ENCODE peak calls at places on chromosomes 6 and 20, in seven cellular contexts. One of them, this sample, is unnamed.

GRCh38 chr20:19451591-19452295 is 239.3 kb downstream of the SLC24A3 start:
- DNase-seq in OCI-LY7: no peak
- DNase-seq in neural progenitor cell: no peak
- DNase-seq in HCT116: no peak
- DNase-seq in GM23338: no peak
- DNase-seq in PC-3: no peak
- DNase-seq in SK-N-SH: no peak
- DNase-seq in this sample: no peak

GRCh38 chr20:58603656-58604184 is 47.4 kb upstream of the STX16 start:
- DNase-seq in neural progenitor cell: no peak
- DNase-seq in PC-3: no peak
- DNase-seq in OCI-LY7: no peak
- DNase-seq in SK-N-SH: no peak
- DNase-seq in GM23338: no peak
- DNase-seq in HCT116: no peak
- DNase-seq in this sample: no peak

GRCh38 chr20:3447321-3447720 is 23.5 kb upstream of the ATRN start:
- DNase-seq in SK-N-SH: no peak
- DNase-seq in neural progenitor cell: no peak
- DNase-seq in OCI-LY7: no peak
- DNase-seq in GM23338: no peak
- DNase-seq in PC-3: no peak
- DNase-seq in HCT116: no peak
- DNase-seq in this sample: no peak

GRCh38 chr6:132190815-132191175 is 210.5 kb downstream of the MOXD1 start:
- DNase-seq in HCT116: no peak
- DNase-seq in neural progenitor cell: no peak
- DNase-seq in SK-N-SH: no peak
- DNase-seq in GM23338: no peak
- DNase-seq in PC-3: no peak
- DNase-seq in OCI-LY7: no peak
- DNase-seq in this sample: no peak

GRCh38 chr20:51860015-51860882 is 57.9 kb upstream of the SALL4 start:
- DNase-seq in HCT116: no peak
- DNase-seq in PC-3: peak; percentile 84
- DNase-seq in GM23338: no peak
- DNase-seq in neural progenitor cell: no peak
- DNase-seq in SK-N-SH: no peak
- DNase-seq in OCI-LY7: no peak
- DNase-seq in this sample: no peak

GRCh38 chr6:141580988-141581387 is 551.7 kb upstream of the GJE1 start:
- DNase-seq in GM23338: no peak
- DNase-seq in neural progenitor cell: no peak
- DNase-seq in HCT116: no peak
- DNase-seq in PC-3: peak; percentile 33
- DNase-seq in OCI-LY7: no peak
- DNase-seq in SK-N-SH: no peak
- DNase-seq in this sample: no peak

GRCh38 chr6:167238169-167238693 is 52.9 kb upstream of the UNC93A start:
- DNase-seq in neural progenitor cell: no peak
- DNase-seq in PC-3: no peak
- DNase-seq in SK-N-SH: no peak
- DNase-seq in HCT116: no peak
- DNase-seq in GM23338: peak; percentile 58
- DNase-seq in OCI-LY7: no peak
- DNase-seq in this sample: peak; percentile 9

GRCh38 chr20:21820045-21820444 is 114.6 kb downstream of the PAX1 start:
- DNase-seq in GM23338: no peak
- DNase-seq in SK-N-SH: no peak
- DNase-seq in PC-3: no peak
- DNase-seq in OCI-LY7: no peak
- DNase-seq in neural progenitor cell: no peak
- DNase-seq in HCT116: no peak
- DNase-seq in this sample: no peak

GRCh38 chr6:150866147-150867073 is 908 bp downstream of the MTHFD1L start:
- DNase-seq in SK-N-SH: peak; percentile 97
- DNase-seq in GM23338: peak; percentile 93
- DNase-seq in neural progenitor cell: peak; percentile 95
- DNase-seq in HCT116: peak; percentile 58
- DNase-seq in OCI-LY7: peak; percentile 90
- DNase-seq in PC-3: peak; percentile 80
- DNase-seq in this sample: peak; percentile 50

GRCh38 chr6:72826033-72826432 is 204.2 kb downstream of the KCNQ5 start:
- DNase-seq in neural progenitor cell: no peak
- DNase-seq in GM23338: no peak
- DNase-seq in PC-3: peak; percentile 68
- DNase-seq in SK-N-SH: no peak
- DNase-seq in OCI-LY7: no peak
- DNase-seq in HCT116: no peak
- DNase-seq in this sample: no peak

GRCh38 chr6:168060521-168060931 is 18.5 kb downstream of the FRMD1 start:
- DNase-seq in OCI-LY7: no peak
- DNase-seq in PC-3: peak; percentile 28
- DNase-seq in neural progenitor cell: peak; percentile 79
- DNase-seq in SK-N-SH: peak; percentile 87
- DNase-seq in HCT116: no peak
- DNase-seq in GM23338: peak; percentile 64
- DNase-seq in this sample: no peak

GRCh38 chr20:33351696-33352095 is 49.6 kb downstream of the CDK5RAP1 start:
- DNase-seq in SK-N-SH: no peak
- DNase-seq in PC-3: no peak
- DNase-seq in HCT116: no peak
- DNase-seq in neural progenitor cell: no peak
- DNase-seq in OCI-LY7: no peak
- DNase-seq in GM23338: peak; percentile 16
- DNase-seq in this sample: no peak

GRCh38 chr6:130457605-130458004 is 91.8 kb downstream of the TMEM200A start:
- DNase-seq in OCI-LY7: no peak
- DNase-seq in SK-N-SH: no peak
- DNase-seq in HCT116: no peak
- DNase-seq in neural progenitor cell: no peak
- DNase-seq in PC-3: no peak
- DNase-seq in GM23338: peak; percentile 13
- DNase-seq in this sample: no peak

GRCh38 chr20:24160563-24161355 is 172.2 kb upstream of the GGTLC1 start:
- DNase-seq in OCI-LY7: peak; percentile 10
- DNase-seq in HCT116: no peak
- DNase-seq in SK-N-SH: peak; percentile 59
- DNase-seq in GM23338: peak; percentile 65
- DNase-seq in neural progenitor cell: peak; percentile 69
- DNase-seq in PC-3: peak; percentile 71
- DNase-seq in this sample: peak; percentile 20

GRCh38 chr6:44329858-44330257 is 12.6 kb upstream of the SPATS1 start:
- DNase-seq in HCT116: no peak
- DNase-seq in SK-N-SH: no peak
- DNase-seq in neural progenitor cell: no peak
- DNase-seq in PC-3: no peak
- DNase-seq in OCI-LY7: no peak
- DNase-seq in GM23338: no peak
- DNase-seq in this sample: no peak

GRCh38 chr6:146985111-146985510 is 219.1 kb upstream of the STXBP5 start:
- DNase-seq in OCI-LY7: no peak
- DNase-seq in SK-N-SH: no peak
- DNase-seq in GM23338: peak; percentile 14
- DNase-seq in HCT116: no peak
- DNase-seq in neural progenitor cell: peak; percentile 11
- DNase-seq in PC-3: peak; percentile 64
- DNase-seq in this sample: no peak

GRCh38 chr6:20325641-20326421 is 75.8 kb upstream of the E2F3 start:
- DNase-seq in SK-N-SH: no peak
- DNase-seq in neural progenitor cell: no peak
- DNase-seq in PC-3: no peak
- DNase-seq in HCT116: no peak
- DNase-seq in GM23338: no peak
- DNase-seq in OCI-LY7: no peak
- DNase-seq in this sample: no peak

DNA sequence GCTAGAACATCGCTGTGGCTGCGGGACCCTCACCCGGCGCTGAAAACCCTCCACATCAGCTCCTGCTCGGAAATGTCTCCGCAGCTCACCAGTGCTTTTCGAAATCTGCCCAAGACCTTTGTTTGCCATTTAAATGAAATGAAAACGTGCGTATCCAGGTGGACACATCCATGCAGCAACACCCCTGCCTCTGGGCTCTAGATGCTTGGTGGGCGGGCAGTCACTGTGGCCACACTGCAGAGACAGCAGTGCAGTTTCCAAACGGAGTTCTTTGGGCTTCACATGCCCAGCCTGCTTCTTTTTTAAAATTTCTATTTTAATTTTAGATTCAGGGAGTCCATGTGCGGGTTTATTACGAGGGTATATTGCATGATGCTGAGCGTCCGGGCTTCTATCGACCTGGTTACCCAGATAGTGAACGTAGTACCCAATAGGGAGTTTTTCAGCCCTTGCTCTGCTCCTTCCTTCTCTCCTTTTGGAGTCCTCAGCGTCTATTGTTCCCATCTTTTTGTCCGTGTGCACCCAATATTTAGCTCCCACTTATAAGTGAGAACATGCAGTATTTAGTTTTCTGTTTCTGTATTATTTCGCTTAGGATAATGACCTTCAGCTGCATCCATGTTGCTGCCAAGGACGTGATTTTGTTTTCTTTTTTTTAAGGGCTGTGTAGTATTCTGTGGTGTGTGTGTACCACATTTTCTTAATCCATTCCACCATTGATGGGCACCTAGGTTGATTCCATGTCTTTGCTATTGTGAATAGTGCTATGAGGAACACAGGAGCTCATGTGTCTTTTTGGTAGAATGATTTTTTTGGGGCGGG is 4.8 kb upstream of the TUBB2B start:
- DNase-seq in SK-N-SH: no peak
- DNase-seq in PC-3: no peak
- DNase-seq in HCT116: no peak
- DNase-seq in OCI-LY7: no peak
- DNase-seq in GM23338: peak; percentile 46
- DNase-seq in neural progenitor cell: peak; percentile 45
- DNase-seq in this sample: no peak
- H3K4me2 ChIP-seq in SK-N-SH: peak overlapping the region; percentile 94
- H3K4me2 ChIP-seq in PC-3: peak overlapping the region; percentile 91
- H3K4me2 ChIP-seq in HCT116: no peak overlapping the region
- H3K4me2 ChIP-seq in OCI-LY7: no peak overlapping the region
- H3K4me2 ChIP-seq in GM23338: peak overlapping the region; percentile 96
- H3K4me2 ChIP-seq in neural progenitor cell: peak overlapping the region; percentile 87
- H3K4me2 ChIP-seq in this sample: no peak overlapping the region

DNA sequence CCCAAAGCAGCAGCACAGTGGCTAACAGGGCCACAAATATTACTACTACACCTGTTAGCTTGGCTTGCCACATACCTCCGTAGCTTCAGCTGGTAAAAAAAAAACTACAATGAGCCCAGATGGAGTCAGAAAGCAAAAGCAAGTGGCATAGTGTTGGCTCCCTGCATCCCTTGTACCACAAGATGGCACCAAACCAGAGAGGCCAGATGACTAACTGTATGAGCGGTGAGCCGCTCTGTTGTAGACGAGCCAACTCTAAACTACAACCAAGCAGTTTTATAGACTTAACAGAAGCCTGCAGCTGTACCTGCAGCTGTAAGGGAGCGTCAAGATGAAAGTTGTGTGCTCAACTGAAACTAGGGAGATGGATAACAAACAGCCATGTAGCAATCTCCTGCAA is 84.5 kb upstream of the MCHR2 start:
- DNase-seq in OCI-LY7: peak; percentile 2
- DNase-seq in GM23338: peak; percentile 83
- DNase-seq in PC-3: peak; percentile 71
- DNase-seq in neural progenitor cell: peak; percentile 69
- DNase-seq in HCT116: peak; percentile 32
- DNase-seq in SK-N-SH: peak; percentile 4
- DNase-seq in this sample: no peak
- TF ChIP-seq CTCF in OCI-LY7: peak; percentile 57
- TF ChIP-seq CTCF in GM23338: peak; percentile 68
- TF ChIP-seq CTCF in PC-3: peak; percentile 79
- TF ChIP-seq CTCF in neural progenitor cell: peak; percentile 70
- TF ChIP-seq CTCF in HCT116: peak; percentile 71
- TF ChIP-seq CTCF in SK-N-SH: peak; percentile 63
- TF ChIP-seq CTCF in this sample: peak; percentile 23

GRCh38 chr20:20493701-20494100 is 125.8 kb downstream of the INSM1 start:
- DNase-seq in HCT116: no peak
- DNase-seq in neural progenitor cell: no peak
- DNase-seq in SK-N-SH: no peak
- DNase-seq in GM23338: no peak
- DNase-seq in PC-3: no peak
- DNase-seq in OCI-LY7: no peak
- DNase-seq in this sample: no peak

GRCh38 chr20:20490673-20491072 is 122.8 kb downstream of the INSM1 start:
- DNase-seq in HCT116: no peak
- DNase-seq in SK-N-SH: no peak
- DNase-seq in OCI-LY7: no peak
- DNase-seq in PC-3: no peak
- DNase-seq in GM23338: no peak
- DNase-seq in neural progenitor cell: no peak
- DNase-seq in this sample: no peak

GRCh38 chr20:20491784-20492145 is 123.9 kb downstream of the INSM1 start:
- DNase-seq in PC-3: no peak
- DNase-seq in HCT116: no peak
- DNase-seq in neural progenitor cell: no peak
- DNase-seq in OCI-LY7: no peak
- DNase-seq in GM23338: no peak
- DNase-seq in SK-N-SH: no peak
- DNase-seq in this sample: no peak

GRCh38 chr20:20491110-20491783 is 123.3 kb downstream of the INSM1 start:
- DNase-seq in SK-N-SH: no peak
- DNase-seq in HCT116: no peak
- DNase-seq in GM23338: no peak
- DNase-seq in neural progenitor cell: no peak
- DNase-seq in OCI-LY7: no peak
- DNase-seq in PC-3: peak; percentile 24
- DNase-seq in this sample: no peak

DNA sequence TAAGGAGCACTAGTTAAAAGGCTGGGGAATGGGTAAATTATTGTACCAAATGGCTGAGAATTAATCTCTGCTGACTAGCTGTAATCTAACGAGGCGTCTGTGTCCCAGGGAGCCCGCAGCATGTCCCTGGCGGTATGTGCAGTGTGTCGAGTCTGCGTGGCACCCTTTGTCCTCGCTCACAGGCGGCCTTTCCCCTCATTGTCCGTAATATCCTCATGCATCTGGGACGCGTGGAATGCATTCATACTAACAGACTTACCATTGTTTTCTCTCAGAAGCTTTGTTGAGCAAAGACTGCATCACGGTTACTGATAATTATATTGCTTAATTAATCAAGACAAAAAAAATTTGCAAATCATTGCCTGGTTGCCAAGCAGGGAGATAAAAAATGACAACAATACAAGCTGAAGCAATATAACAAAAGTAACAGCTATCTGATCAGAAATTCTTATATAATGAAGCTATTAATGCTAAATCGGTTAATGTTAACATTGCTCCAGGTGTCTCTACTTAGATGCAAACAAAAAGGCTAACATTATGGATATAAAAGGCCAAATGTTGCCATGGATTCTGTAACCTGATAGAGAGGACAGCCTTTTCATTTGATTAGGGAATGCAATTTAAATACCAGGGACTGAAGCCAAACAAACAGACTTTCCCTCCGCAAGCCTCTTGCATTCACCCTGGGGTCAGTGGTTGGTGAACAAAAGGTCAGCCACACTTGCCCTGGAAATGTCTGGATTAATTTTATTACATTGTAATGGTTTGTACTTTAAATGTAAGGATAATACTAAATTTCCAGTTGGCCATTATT is 124.8 kb downstream of the INSM1 start:
- DNase-seq in PC-3: no peak
- DNase-seq in HCT116: no peak
- DNase-seq in GM23338: peak; percentile 65
- DNase-seq in neural progenitor cell: peak; percentile 92
- DNase-seq in OCI-LY7: no peak
- DNase-seq in SK-N-SH: peak; percentile 30
- DNase-seq in this sample: no peak
- TF ChIP-seq EZH2phosphoT487 in PC-3: no peak
- TF ChIP-seq EZH2phosphoT487 in HCT116: no peak
- TF ChIP-seq EZH2phosphoT487 in GM23338: no peak
- TF ChIP-seq EZH2phosphoT487 in neural progenitor cell: peak; percentile 85
- TF ChIP-seq EZH2phosphoT487 in OCI-LY7: no peak
- TF ChIP-seq EZH2phosphoT487 in SK-N-SH: no peak
- TF ChIP-seq EZH2phosphoT487 in this sample: no peak

GRCh38 chr20:577167-577791 is 32.8 kb downstream of the TCF15 start:
- DNase-seq in SK-N-SH: no peak
- DNase-seq in GM23338: peak; percentile 88
- DNase-seq in HCT116: peak; percentile 77
- DNase-seq in neural progenitor cell: peak; percentile 58
- DNase-seq in OCI-LY7: peak; percentile 61
- DNase-seq in PC-3: peak; percentile 22
- DNase-seq in this sample: no peak
- H3K4me2 ChIP-seq in SK-N-SH: no peak overlapping the region
- H3K4me2 ChIP-seq in GM23338: no peak overlapping the region
- H3K4me2 ChIP-seq in HCT116: peak overlapping the region; percentile 42
- H3K4me2 ChIP-seq in neural progenitor cell: no peak overlapping the region
- H3K4me2 ChIP-seq in OCI-LY7: no peak overlapping the region
- H3K4me2 ChIP-seq in PC-3: no peak overlapping the region
- H3K4me2 ChIP-seq in this sample: no peak overlapping the region

This sample was measured in MM.1S.